ENCODE peak calls at places on chromosome 14, in five cellular contexts. J is psoas muscle, B is OCI-LY7, O is AG10803, Z is fibroblast of mammary gland. C is an unnamed sample.
A peak's percentile ranks its signal among the peaks of the same experiment; 100 is the strongest.

GRCh38 chr14:77872971-77873370 is 73.1 kb downstream of the ADCK1 start:
- DNase-seq in O (no peak), J (no peak), B (no peak), Z (no peak), C (no peak)

GRCh38 chr14:105422695-105423487 is 3.3 kb downstream of the MTA1 start:
- DNase-seq in B (no peak), O (no peak), Z (no peak), J (no peak), C (no peak)

GRCh38 chr14:58690801-58691516 is 53.2 kb downstream of the DACT1 start:
- DNase-seq in J (no peak), B (no peak), O (no peak), Z (no peak), C (no peak)

GRCh38 chr14:53127151-53127550 is 26.0 kb downstream of the DDHD1 start:
- DNase-seq in B (no peak), J (no peak), O (no peak), Z (no peak), C (no peak)

GRCh38 chr14:53124778-53125177 is 28.3 kb downstream of the DDHD1 start:
- DNase-seq in B (no peak), O (no peak), J (no peak), Z (peak; percentile 10), C (no peak)

GRCh38 chr14:88983755-88984154 is 159.3 kb downstream of the TTC8 start:
- DNase-seq in Z (peak; percentile 95), B (no peak), J (no peak), O (peak; percentile 90), C (peak; percentile 91)

GRCh38 chr14:78997811-78998210 is 827.6 kb downstream of the NRXN3 start:
- DNase-seq in B (no peak), O (peak; percentile 26), J (no peak), Z (peak; percentile 28), C (peak; percentile 9)

GRCh38 chr14:68947802-68948201 is 31.3 kb downstream of the ACTN1 start:
- DNase-seq in B (no peak), Z (peak; percentile 84), O (peak; percentile 78), J (peak; percentile 88), C (no peak)

GRCh38 chr14:55721353-55721752 is 141.3 kb downstream of the KTN1 start:
- DNase-seq in O (peak; percentile 93), J (no peak), B (no peak), Z (peak; percentile 94), C (peak; percentile 96)

GRCh38 chr14:31286456-31287293 is 79.1 kb upstream of the HECTD1 start:
- DNase-seq in O (no peak), J (no peak), Z (no peak), B (no peak), C (no peak)

GRCh38 chr14:73786632-73786941 is 65.0 kb upstream of the PTGR2 start:
- DNase-seq in Z (no peak), O (no peak), B (peak; percentile 65), J (peak; percentile 66), C (no peak)

GRCh38 chr14:73785336-73785833 is 66.2 kb upstream of the PTGR2 start:
- DNase-seq in J (no peak), Z (peak; percentile 92), B (peak; percentile 74), O (peak; percentile 79), C (peak; percentile 49)

GRCh38 chr14:73785834-73786631 is 65.6 kb upstream of the PTGR2 start:
- DNase-seq in O (peak; percentile 94), Z (peak; percentile 96), B (peak; percentile 83), J (peak; percentile 91), C (peak; percentile 85)

GRCh38 chr14:73784065-73784987 is 67.3 kb upstream of the PTGR2 start:
- DNase-seq in J (no peak), O (peak; percentile 85), B (peak; percentile 41), Z (peak; percentile 90), C (peak; percentile 63)

GRCh38 chr14:73784988-73785313 is 66.7 kb upstream of the PTGR2 start:
- DNase-seq in O (no peak), B (no peak), Z (no peak), J (no peak), C (no peak)
- H3K4me3 ChIP-seq in O (peak overlapping the region; percentile 75), B (peak overlapping the region; percentile 72), Z (peak overlapping the region; percentile 66), J (peak overlapping the region; percentile 82), C (no peak overlapping the region)

GRCh38 chr14:92565718-92566115 is 52.1 kb downstream of the RIN3 start:
- DNase-seq in Z (no peak), O (no peak), J (no peak), B (no peak), C (peak; percentile 77)

GRCh38 chr14:92561906-92562489 is 48.4 kb downstream of the RIN3 start:
- DNase-seq in B (no peak), O (no peak), J (no peak), Z (no peak), C (no peak)

GRCh38 chr14:92563359-92563758 is 49.8 kb downstream of the RIN3 start:
- DNase-seq in Z (peak; percentile 49), J (no peak), O (peak; percentile 31), B (no peak), C (peak; percentile 70)

GRCh38 chr14:92565040-92565717 is 51.6 kb downstream of the RIN3 start:
- DNase-seq in J (no peak), B (no peak), O (no peak), Z (no peak), C (peak; percentile 65)

DNA sequence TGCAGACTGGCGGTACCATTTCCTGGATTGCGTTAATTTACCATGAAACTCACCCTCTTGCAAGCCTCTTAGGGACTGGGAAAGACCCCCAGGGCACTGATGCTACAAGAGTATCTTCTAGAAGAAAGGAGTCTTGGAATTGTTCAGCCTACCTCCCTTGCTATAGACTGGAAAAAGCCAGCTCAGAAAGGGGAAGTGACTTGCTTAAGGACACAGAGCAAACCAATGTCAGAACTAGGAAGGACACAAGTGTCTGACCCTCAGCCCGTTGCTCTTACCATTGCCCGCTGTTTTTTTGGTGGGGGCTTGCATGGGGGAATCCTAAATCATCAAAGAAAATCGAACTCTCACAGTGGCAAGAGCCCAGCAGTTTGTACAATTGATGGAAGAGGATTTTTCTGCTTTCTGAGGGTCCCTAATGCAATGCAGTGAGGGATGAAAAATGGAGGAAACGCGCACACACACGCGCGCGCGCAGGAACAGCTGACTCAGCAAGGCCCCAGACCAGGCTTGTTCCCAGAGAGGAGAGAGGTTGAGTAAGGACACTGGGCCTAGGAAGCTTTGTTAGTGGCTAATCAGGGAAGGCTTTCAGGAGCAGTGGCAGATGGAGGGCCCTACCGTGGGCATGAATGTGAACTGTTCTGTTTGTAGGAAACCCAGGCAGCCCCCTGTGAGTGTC is 50.9 kb downstream of the RIN3 start:
- DNase-seq in B (no peak), Z (no peak), J (peak; percentile 56), O (no peak), C (no peak)
- H3K4me3 ChIP-seq in B (no peak overlapping the region), Z (no peak overlapping the region), J (no peak overlapping the region), O (no peak overlapping the region), C (no peak overlapping the region)

GRCh38 chr14:36667679-36668078 is 6.0 kb downstream of the PAX9 start:
- DNase-seq in Z (no peak), B (no peak), O (no peak), J (no peak), C (no peak)
- H3K4me3 ChIP-seq in Z (no peak overlapping the region), B (no peak overlapping the region), O (no peak overlapping the region), J (peak overlapping the region; percentile 42), C (no peak overlapping the region)

GRCh38 chr14:22567437-22567836 is 21.6 kb downstream of the DAD1 start:
- DNase-seq in J (no peak), O (no peak), Z (no peak), B (no peak), C (no peak)

GRCh38 chr14:22564463-22564862 is 24.6 kb downstream of the DAD1 start:
- DNase-seq in O (no peak), B (no peak), Z (no peak), J (no peak), C (no peak)

GRCh38 chr14:22565391-22565945 is 23.6 kb downstream of the DAD1 start:
- DNase-seq in B (no peak), O (no peak), Z (no peak), J (no peak), C (no peak)

GRCh38 chr14:22569106-22569748 is 19.8 kb downstream of the DAD1 start:
- DNase-seq in O (no peak), J (no peak), Z (no peak), B (no peak), C (no peak)

GRCh38 chr14:22566845-22567244 is 22.2 kb downstream of the DAD1 start:
- DNase-seq in O (no peak), Z (no peak), B (no peak), J (no peak), C (peak; percentile 22)
- H3K4me3 ChIP-seq in O (no peak overlapping the region), Z (no peak overlapping the region), B (no peak overlapping the region), J (no peak overlapping the region), C (no peak overlapping the region)

DNA sequence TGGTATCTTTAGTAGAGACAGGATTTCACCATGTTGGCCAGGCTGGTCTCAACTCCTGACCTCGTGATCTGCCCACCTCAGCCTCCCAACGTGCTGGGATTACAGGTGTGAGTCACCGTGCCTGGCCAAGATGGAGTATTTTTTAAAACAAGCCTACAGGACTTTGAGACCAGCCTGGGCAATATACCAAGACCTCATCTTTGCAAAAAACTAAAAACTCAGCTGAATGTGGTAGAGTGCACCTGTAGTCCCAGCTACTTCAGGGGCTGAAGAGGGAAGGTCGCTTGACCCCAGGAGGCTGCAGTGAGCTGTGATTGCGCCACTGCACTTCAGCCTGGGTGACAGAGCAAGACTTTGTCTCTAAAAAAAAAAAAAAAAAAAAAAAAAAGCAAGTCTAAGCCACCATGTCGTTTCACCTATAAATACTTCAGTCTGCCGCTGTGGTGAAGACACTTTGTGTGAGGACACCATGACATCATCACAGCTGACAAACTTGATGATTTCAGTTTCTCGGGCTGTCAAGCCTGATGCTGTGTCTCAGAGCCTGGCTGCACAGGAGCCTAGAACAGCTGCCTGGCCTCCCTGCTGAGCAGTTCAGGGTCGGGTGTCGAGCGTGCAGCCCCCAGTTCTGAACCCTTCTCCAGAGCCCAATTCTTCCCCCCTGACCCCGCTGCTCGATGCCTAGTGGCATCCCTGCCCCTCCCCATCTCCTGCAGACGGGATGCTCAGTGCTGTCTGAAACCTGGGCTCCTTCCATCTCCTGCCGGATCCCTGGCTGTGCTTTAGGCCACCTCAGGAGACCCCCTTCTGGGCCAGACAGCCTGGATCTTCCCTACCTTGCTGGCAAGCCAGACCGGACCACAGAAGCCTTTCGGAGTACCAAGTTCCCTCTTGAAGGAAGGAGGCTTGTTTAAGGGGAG is 119.2 kb upstream of the EVL start:
- DNase-seq in Z (no peak), J (no peak), B (no peak), O (no peak), C (no peak)
- H3K4me3 ChIP-seq in Z (no peak overlapping the region), J (no peak overlapping the region), B (no peak overlapping the region), O (no peak overlapping the region), C (no peak overlapping the region)

DNA sequence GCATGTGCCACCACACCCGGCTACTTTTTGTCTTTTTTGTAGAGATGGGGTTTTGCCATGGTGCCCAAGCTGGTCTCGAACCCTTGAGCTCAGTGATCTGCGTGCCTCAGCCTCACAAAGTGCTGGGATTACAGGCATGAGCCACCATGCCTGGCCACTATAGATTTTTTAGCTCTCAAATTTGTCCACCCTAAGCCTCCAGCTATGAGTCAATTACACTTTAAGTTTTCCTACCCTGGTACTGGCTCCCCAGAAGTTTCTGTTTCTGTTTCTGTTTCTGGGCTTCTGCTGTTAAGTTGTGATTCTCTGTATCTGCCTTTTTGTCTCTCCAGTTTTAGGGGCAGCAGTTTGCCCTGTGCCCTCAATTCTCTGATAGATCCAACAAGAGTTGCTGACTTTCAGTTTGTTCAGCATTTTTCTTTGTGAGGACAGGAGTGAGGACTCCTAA is 4.4 kb upstream of the TINF2 start:
- DNase-seq in O (no peak), B (peak; percentile 19), Z (no peak), J (no peak), C (no peak)
- H3K4me3 ChIP-seq in O (no peak overlapping the region), B (no peak overlapping the region), Z (no peak overlapping the region), J (no peak overlapping the region), C (no peak overlapping the region)

C was measured in bronchial epithelial cell.